ENCODE peak calls at places on chromosomes 3 and 15, in four cellular contexts. G, A, I and Q are unnamed samples.

GRCh38 chr15:66761723-66762595 is 59.9 kb downstream of the SMAD6 start:
- DNase-seq in G (no peak), A (no peak), I (no peak), Q (no peak)

GRCh38 chr3:23991236-23992050 is 46.4 kb downstream of the NR1D2 start:
- DNase-seq in G (peak; percentile 69), A (no peak), I (no peak), Q (no peak)

GRCh38 chr3:129857899-129858298 is 35.6 kb downstream of the TMCC1 start:
- DNase-seq in G (no peak), A (no peak), I (peak; percentile 36), Q (no peak)

GRCh38 chr3:10563396-10563795 is 58.0 kb upstream of the ATP2B2 start:
- DNase-seq in G (no peak), A (no peak), I (no peak), Q (no peak)

GRCh38 chr3:25897019-25897418 is 107.1 kb downstream of the OXSM start:
- DNase-seq in G (no peak), A (peak; percentile 55), I (peak; percentile 20), Q (peak; percentile 51)

GRCh38 chr3:58874795-58875194 is 175.0 kb downstream of the CFAP20DC start:
- DNase-seq in G (no peak), A (no peak), I (no peak), Q (peak; percentile 64)

GRCh38 chr15:81285461-81285860 is 38.5 kb downstream of the STARD5 start:
- DNase-seq in G (no peak), A (no peak), I (no peak), Q (no peak)

GRCh38 chr3:10428393-10429091 is 76.8 kb downstream of the ATP2B2 start:
- DNase-seq in G (no peak), A (no peak), I (no peak), Q (no peak)

GRCh38 chr15:48703544-48703943 is 58.0 kb upstream of the FBN1 start:
- DNase-seq in G (no peak), A (no peak), I (no peak), Q (no peak)

GRCh38 chr3:15633159-15633558 is 31.6 kb downstream of the BTD start:
- DNase-seq in G (no peak), A (no peak), I (no peak), Q (no peak)

GRCh38 chr3:129429080-129429451 is 630 bp upstream of the EFCAB12 start:
- DNase-seq in G (no peak), A (no peak), I (no peak), Q (no peak)

GRCh38 chr3:42999212-42999611 is 20.1 kb downstream of the GASK1A start:
- DNase-seq in G (no peak), A (no peak), I (no peak), Q (no peak)
- TF ChIP-seq ELF1 in G (no peak), A (no peak), I (no peak), Q (no peak)

GRCh38 chr3:40308725-40309438 is 625 bp upstream of the EIF1B start:
- DNase-seq in G (no peak), A (no peak), I (no peak), Q (no peak)
- TF ChIP-seq ELF1 in G (no peak), A (no peak), I (no peak), Q (no peak)

GRCh38 chr3:97952280-97952679 is 20.0 kb downstream of the RIOX2 start:
- DNase-seq in G (no peak), A (no peak), I (no peak), Q (no peak)
- TF ChIP-seq ELF1 in G (no peak), A (no peak), I (no peak), Q (no peak)

DNA sequence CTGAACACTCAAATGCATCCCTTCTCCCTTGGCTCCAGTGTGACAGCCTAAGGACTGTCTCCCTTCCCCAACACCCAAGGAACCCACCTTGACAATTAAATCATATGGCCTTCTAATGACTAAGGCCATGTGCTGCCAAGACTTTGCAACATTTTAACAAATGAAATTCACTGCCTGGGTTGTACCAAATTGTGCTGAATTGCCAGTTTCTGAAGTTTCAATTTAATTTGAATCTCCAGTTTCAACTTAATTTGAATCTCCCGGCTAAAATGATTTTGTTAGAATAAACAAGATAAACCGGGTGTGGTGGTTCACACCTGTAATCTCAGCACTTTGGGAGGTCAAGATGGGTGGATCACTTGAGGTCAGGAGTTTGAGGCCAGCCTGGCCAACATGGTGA is 72.4 kb upstream of the RAP2B start:
- DNase-seq in G (no peak), A (no peak), I (no peak), Q (no peak)
- TF ChIP-seq ELF1 in G (no peak), A (no peak), I (no peak), Q (no peak)

GRCh38 chr15:73867956-73868355 is 5.4 kb upstream of the TBC1D21 start:
- DNase-seq in G (no peak), A (no peak), I (no peak), Q (no peak)

GRCh38 chr15:73869216-73869995 is 4.0 kb upstream of the TBC1D21 start:
- DNase-seq in G (no peak), A (no peak), I (no peak), Q (no peak)

GRCh38 chr15:73872370-73872769 is 994 bp upstream of the TBC1D21 start:
- DNase-seq in G (no peak), A (no peak), I (no peak), Q (no peak)

GRCh38 chr15:73873456-73873855 is at the start of gene TBC1D21:
- DNase-seq in G (no peak), A (no peak), I (no peak), Q (no peak)

GRCh38 chr15:73870700-73871408 is 2.5 kb upstream of the TBC1D21 start:
- DNase-seq in G (no peak), A (peak; percentile 14), I (no peak), Q (no peak)
- TF ChIP-seq ELF1 in G (no peak), A (no peak), I (no peak), Q (no peak)

DNA sequence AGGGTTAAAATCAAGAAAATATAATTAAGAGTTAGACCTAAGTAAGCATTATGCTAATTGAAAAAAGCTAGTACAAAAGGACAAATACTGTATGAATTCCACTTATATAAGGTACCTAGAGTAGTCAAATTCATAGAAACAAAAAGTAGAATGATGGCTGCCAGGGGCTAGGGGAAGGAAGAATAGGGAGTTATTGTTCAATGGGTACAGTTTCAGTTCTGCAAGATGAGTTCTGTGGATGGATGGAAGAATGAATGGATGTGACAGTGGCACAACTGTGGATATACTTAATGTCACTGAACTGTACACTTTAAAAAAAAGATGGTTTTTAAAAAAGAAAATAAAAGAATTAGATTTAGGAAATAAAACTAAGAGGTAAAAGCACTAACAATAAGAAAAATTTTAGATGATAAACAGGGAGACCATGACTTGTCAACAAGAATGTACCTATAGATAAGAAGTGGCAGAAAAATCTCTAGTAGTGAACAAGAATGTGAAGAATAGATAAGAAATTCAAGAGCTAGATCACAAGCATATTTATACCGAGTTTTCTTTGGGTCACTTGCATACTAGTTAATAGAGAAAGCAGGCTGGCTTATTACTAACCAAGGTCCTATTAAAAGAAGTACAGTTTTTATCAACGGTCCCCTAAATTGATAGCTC is 5.5 kb downstream of the IFT80 start:
- DNase-seq in G (no peak), A (no peak), I (no peak), Q (no peak)
- TF ChIP-seq ELF1 in G (no peak), A (no peak), I (no peak), Q (no peak)

GRCh38 chr3:122178711-122179110 is 4.8 kb upstream of the CASR start:
- DNase-seq in G (no peak), A (no peak), I (no peak), Q (no peak)
- TF ChIP-seq ELF1 in G (no peak), A (no peak), I (no peak), Q (no peak)